ENCODE peak calls at places on chromosomes 5 and 9, in five cellular contexts. One of them, this sample, is unnamed.

GRCh38 chr9:89364664-89365531 is 46.6 kb downstream of the SECISBP2 start:
- DNase-seq in stomach: peak
- DNase-seq in cardiac muscle cell: no peak
- DNase-seq in K562: no peak
- DNase-seq in psoas muscle: no peak
- DNase-seq in this sample: peak

GRCh38 chr5:31944683-31945445 is 229.3 kb downstream of the GOLPH3 start:
- DNase-seq in stomach: peak
- DNase-seq in cardiac muscle cell: no peak
- DNase-seq in K562: no peak
- DNase-seq in psoas muscle: no peak
- DNase-seq in this sample: peak

GRCh38 chr9:70435948-70436347 is 21.5 kb upstream of the KLF9 start:
- DNase-seq in stomach: no peak
- DNase-seq in cardiac muscle cell: no peak
- DNase-seq in K562: no peak
- DNase-seq in psoas muscle: no peak
- DNase-seq in this sample: no peak

GRCh38 chr5:9621379-9621903 is 8.7 kb downstream of the TAS2R1 start:
- DNase-seq in stomach: no peak
- DNase-seq in cardiac muscle cell: peak
- DNase-seq in K562: no peak
- DNase-seq in psoas muscle: no peak
- DNase-seq in this sample: no peak

GRCh38 chr5:159096555-159097460 is 2.9 kb downstream of the EBF1 start:
- DNase-seq in stomach: no peak
- DNase-seq in cardiac muscle cell: no peak
- DNase-seq in K562: no peak
- DNase-seq in psoas muscle: no peak
- DNase-seq in this sample: no peak

GRCh38 chr9:122368642-122369041 is 2.2 kb upstream of the PTGS1 start:
- DNase-seq in stomach: no peak
- DNase-seq in cardiac muscle cell: no peak
- DNase-seq in K562: no peak
- DNase-seq in psoas muscle: no peak
- DNase-seq in this sample: no peak

GRCh38 chr9:97176206-97176605 is 131.3 kb upstream of the CCDC180 start:
- DNase-seq in stomach: no peak
- DNase-seq in cardiac muscle cell: peak
- DNase-seq in K562: peak
- DNase-seq in psoas muscle: no peak
- DNase-seq in this sample: peak

GRCh38 chr5:68669864-68670263 is 423.9 kb upstream of the SLC30A5 start:
- DNase-seq in stomach: no peak
- DNase-seq in cardiac muscle cell: no peak
- DNase-seq in K562: no peak
- DNase-seq in psoas muscle: no peak
- DNase-seq in this sample: no peak

GRCh38 chr9:135060461-135061116 is 26.9 kb upstream of the OLFM1 start:
- DNase-seq in stomach: no peak
- DNase-seq in cardiac muscle cell: no peak
- DNase-seq in K562: no peak
- DNase-seq in psoas muscle: no peak
- DNase-seq in this sample: no peak

GRCh38 chr9:137969008-137969407 is 91.4 kb downstream of the CACNA1B start:
- DNase-seq in stomach: peak
- DNase-seq in cardiac muscle cell: no peak
- DNase-seq in K562: no peak
- DNase-seq in psoas muscle: no peak
- DNase-seq in this sample: no peak

GRCh38 chr9:109463924-109464625 is 34.0 kb downstream of the PTPN3 start:
- DNase-seq in stomach: no peak
- DNase-seq in cardiac muscle cell: no peak
- DNase-seq in K562: no peak
- DNase-seq in psoas muscle: no peak
- DNase-seq in this sample: no peak

GRCh38 chr9:122261469-122261881 is 3.2 kb downstream of the RBM18 start:
- DNase-seq in stomach: peak
- DNase-seq in cardiac muscle cell: no peak
- DNase-seq in K562: peak
- DNase-seq in psoas muscle: peak
- DNase-seq in this sample: no peak

GRCh38 chr9:96626912-96627311 is 7.3 kb upstream of the CDC14B start:
- DNase-seq in stomach: no peak
- DNase-seq in cardiac muscle cell: no peak
- DNase-seq in K562: no peak
- DNase-seq in psoas muscle: no peak
- DNase-seq in this sample: no peak

GRCh38 chr5:43602818-43603534 is at the start of gene NNT:
- DNase-seq in stomach: peak
- DNase-seq in cardiac muscle cell: peak
- DNase-seq in K562: peak
- DNase-seq in psoas muscle: peak
- DNase-seq in this sample: peak

GRCh38 chr9:35711501-35712428 is 20.2 kb downstream of the TLN1 start:
- DNase-seq in stomach: no peak
- DNase-seq in cardiac muscle cell: no peak
- DNase-seq in K562: no peak
- DNase-seq in psoas muscle: no peak
- DNase-seq in this sample: no peak

GRCh38 chr9:76905984-76906861 is at the start of gene PRUNE2:
- DNase-seq in stomach: peak
- DNase-seq in cardiac muscle cell: peak
- DNase-seq in K562: peak
- DNase-seq in psoas muscle: peak
- DNase-seq in this sample: peak

GRCh38 chr5:3517331-3517730 is 78.3 kb upstream of the IRX1 start:
- DNase-seq in stomach: no peak
- DNase-seq in cardiac muscle cell: no peak
- DNase-seq in K562: no peak
- DNase-seq in psoas muscle: no peak
- DNase-seq in this sample: no peak

GRCh38 chr9:75148551-75148950 is 60.2 kb downstream of the OSTF1 start:
- DNase-seq in stomach: no peak
- DNase-seq in cardiac muscle cell: peak
- DNase-seq in K562: no peak
- DNase-seq in psoas muscle: no peak
- DNase-seq in this sample: no peak

GRCh38 chr5:174522641-174523260 is 201.6 kb upstream of the MSX2 start:
- DNase-seq in stomach: no peak
- DNase-seq in cardiac muscle cell: no peak
- DNase-seq in K562: no peak
- DNase-seq in psoas muscle: no peak
- DNase-seq in this sample: no peak

GRCh38 chr5:180172447-180173197 is 36.4 kb downstream of the RASGEF1C start:
- DNase-seq in stomach: no peak
- DNase-seq in cardiac muscle cell: peak
- DNase-seq in K562: no peak
- DNase-seq in psoas muscle: no peak
- DNase-seq in this sample: no peak

GRCh38 chr9:6566409-6567139 is 79.0 kb downstream of the GLDC start:
- DNase-seq in stomach: no peak
- DNase-seq in cardiac muscle cell: no peak
- DNase-seq in K562: peak
- DNase-seq in psoas muscle: no peak
- DNase-seq in this sample: no peak

GRCh38 chr9:38318755-38319495 is 73.6 kb upstream of the ALDH1B1 start:
- DNase-seq in stomach: no peak
- DNase-seq in cardiac muscle cell: peak
- DNase-seq in K562: no peak
- DNase-seq in psoas muscle: no peak
- DNase-seq in this sample: no peak

GRCh38 chr5:53397845-53398244 is 82.6 kb upstream of the FST start:
- DNase-seq in stomach: no peak
- DNase-seq in cardiac muscle cell: no peak
- DNase-seq in K562: no peak
- DNase-seq in psoas muscle: peak
- DNase-seq in this sample: no peak

GRCh38 chr5:23484094-23484493 is 23.3 kb upstream of the PRDM9 start:
- DNase-seq in stomach: no peak
- DNase-seq in cardiac muscle cell: no peak
- DNase-seq in K562: no peak
- DNase-seq in psoas muscle: no peak
- DNase-seq in this sample: no peak

GRCh38 chr5:72156921-72157320 is 49.6 kb downstream of the MAP1B start:
- DNase-seq in stomach: no peak
- DNase-seq in cardiac muscle cell: no peak
- DNase-seq in K562: no peak
- DNase-seq in psoas muscle: no peak
- DNase-seq in this sample: no peak

GRCh38 chr9:82558855-82559615 is 503.9 kb downstream of the RASEF start:
- DNase-seq in stomach: no peak
- DNase-seq in cardiac muscle cell: no peak
- DNase-seq in K562: no peak
- DNase-seq in psoas muscle: no peak
- DNase-seq in this sample: peak
- H3K27ac ChIP-seq in stomach: peak
- H3K27ac ChIP-seq in cardiac muscle cell: no peak
- H3K27ac ChIP-seq in K562: no peak
- H3K27ac ChIP-seq in psoas muscle: no peak
- H3K27ac ChIP-seq in this sample: peak

DNA sequence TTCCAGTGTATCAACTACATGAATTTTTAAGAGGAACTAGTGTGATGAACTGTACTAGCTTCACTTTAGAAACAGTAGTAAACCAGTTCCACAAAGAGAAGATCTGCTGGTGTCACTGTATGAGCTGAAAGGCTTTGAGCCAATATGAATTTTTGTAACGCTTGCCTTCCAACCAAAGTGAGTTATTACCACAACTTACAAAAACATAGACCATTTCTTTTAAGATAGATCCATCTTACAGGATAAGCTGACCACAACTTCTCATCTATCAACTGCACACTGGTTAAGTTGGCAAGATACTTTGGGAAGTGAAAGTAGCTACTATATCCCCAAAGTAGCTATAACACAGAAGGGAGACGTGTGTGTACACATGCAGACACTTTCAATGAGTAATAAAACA is 849.6 kb upstream of the DMAC1 start:
- DNase-seq in stomach: no peak
- DNase-seq in cardiac muscle cell: no peak
- DNase-seq in K562: no peak
- DNase-seq in psoas muscle: no peak
- DNase-seq in this sample: no peak
- H3K4me3 ChIP-seq in stomach: no peak
- H3K4me3 ChIP-seq in cardiac muscle cell: no peak
- H3K4me3 ChIP-seq in K562: no peak
- H3K4me3 ChIP-seq in psoas muscle: no peak
- H3K4me3 ChIP-seq in this sample: no peak

GRCh38 chr5:27124590-27124989 is 86.2 kb upstream of the CDH9 start:
- DNase-seq in stomach: no peak
- DNase-seq in cardiac muscle cell: peak
- DNase-seq in K562: peak
- DNase-seq in psoas muscle: no peak
- DNase-seq in this sample: peak
- TF ChIP-seq CTCF in stomach: no peak
- TF ChIP-seq CTCF in cardiac muscle cell: peak
- TF ChIP-seq CTCF in K562: peak
- TF ChIP-seq CTCF in psoas muscle: no peak
- TF ChIP-seq CTCF in this sample: peak

GRCh38 chr5:170494036-170494435 is 9.8 kb upstream of the KCNIP1 start:
- DNase-seq in stomach: no peak
- DNase-seq in cardiac muscle cell: no peak
- DNase-seq in K562: no peak
- DNase-seq in psoas muscle: no peak
- DNase-seq in this sample: no peak

GRCh38 chr5:170497311-170498038 is 6.3 kb upstream of the KCNIP1 start:
- DNase-seq in stomach: no peak
- DNase-seq in cardiac muscle cell: no peak
- DNase-seq in K562: no peak
- DNase-seq in psoas muscle: no peak
- DNase-seq in this sample: no peak

GRCh38 chr5:170493028-170493820 is 10.6 kb upstream of the KCNIP1 start:
- DNase-seq in stomach: no peak
- DNase-seq in cardiac muscle cell: no peak
- DNase-seq in K562: no peak
- DNase-seq in psoas muscle: no peak
- DNase-seq in this sample: no peak

GRCh38 chr5:170496629-170497028 is 7.2 kb upstream of the KCNIP1 start:
- DNase-seq in stomach: no peak
- DNase-seq in cardiac muscle cell: no peak
- DNase-seq in K562: no peak
- DNase-seq in psoas muscle: no peak
- DNase-seq in this sample: no peak

GRCh38 chr5:170495796-170496195 is 8.0 kb upstream of the KCNIP1 start:
- DNase-seq in stomach: no peak
- DNase-seq in cardiac muscle cell: no peak
- DNase-seq in K562: no peak
- DNase-seq in psoas muscle: no peak
- DNase-seq in this sample: no peak
- H3K27ac ChIP-seq in stomach: no peak
- H3K27ac ChIP-seq in cardiac muscle cell: no peak
- H3K27ac ChIP-seq in K562: no peak
- H3K27ac ChIP-seq in psoas muscle: no peak
- H3K27ac ChIP-seq in this sample: no peak

DNA sequence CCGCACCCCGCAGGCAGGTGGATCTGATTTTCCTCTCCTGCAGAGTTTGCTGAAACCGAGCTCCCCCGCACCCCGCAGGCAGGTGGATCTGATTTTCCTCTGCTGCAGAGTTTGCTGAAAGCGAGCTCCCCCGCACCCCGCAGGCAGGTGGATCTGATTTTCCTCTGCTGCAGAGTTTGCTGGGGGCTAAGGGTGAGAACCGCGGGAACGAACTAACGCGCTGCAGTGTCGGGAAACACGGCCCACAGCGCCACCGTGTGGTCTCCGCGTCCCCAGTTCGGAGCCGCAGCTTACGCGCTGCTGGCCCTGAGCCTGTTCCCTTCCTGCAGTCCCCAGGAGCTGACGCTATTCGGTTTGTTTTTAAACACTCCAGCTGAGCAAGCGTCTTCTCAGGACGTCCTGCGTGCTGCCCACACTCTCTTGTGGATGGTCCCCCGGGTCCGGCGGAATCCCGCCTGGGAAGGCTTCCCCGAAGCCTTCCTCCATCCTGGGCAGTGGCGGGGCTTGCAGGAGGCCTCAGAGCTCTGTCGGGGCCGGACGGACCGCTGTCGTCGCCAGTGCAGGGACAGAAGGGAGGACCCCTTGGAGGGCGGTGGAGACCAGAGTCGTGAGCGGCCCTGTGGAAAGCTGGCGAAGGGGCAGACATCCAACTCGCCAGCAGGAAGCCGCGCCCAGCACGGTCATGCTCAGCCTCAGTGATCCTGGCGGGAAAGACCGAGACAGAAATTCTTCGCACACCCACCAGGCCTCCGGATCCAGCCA is 121.2 kb upstream of the LPCAT1 start:
- DNase-seq in stomach: peak
- DNase-seq in cardiac muscle cell: peak
- DNase-seq in K562: peak
- DNase-seq in psoas muscle: peak
- DNase-seq in this sample: peak
- H3K4me3 ChIP-seq in stomach: peak
- H3K4me3 ChIP-seq in cardiac muscle cell: no peak
- H3K4me3 ChIP-seq in K562: no peak
- H3K4me3 ChIP-seq in psoas muscle: peak
- H3K4me3 ChIP-seq in this sample: peak

DNA sequence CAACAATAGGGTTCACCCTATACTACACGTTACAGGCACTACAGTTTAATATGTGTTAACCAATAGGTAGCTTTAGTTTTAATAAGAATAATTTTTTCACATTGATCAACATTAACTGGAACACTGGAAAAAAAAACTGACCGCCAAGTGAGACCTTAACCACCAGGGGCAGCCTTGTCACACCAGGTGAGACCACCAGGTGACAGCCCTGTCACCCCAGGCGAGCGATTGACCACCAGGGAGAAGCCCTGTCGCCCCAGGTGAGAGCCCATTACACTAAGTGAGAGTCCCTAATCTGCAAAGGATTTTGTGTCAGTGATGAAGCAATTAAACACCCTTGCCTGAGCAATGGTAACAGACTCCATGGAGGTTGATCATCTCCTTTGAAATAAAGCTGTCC is 75.4 kb upstream of the SYK start:
- DNase-seq in stomach: no peak
- DNase-seq in cardiac muscle cell: peak
- DNase-seq in K562: peak
- DNase-seq in psoas muscle: no peak
- DNase-seq in this sample: peak
- TF ChIP-seq CTCF in stomach: no peak
- TF ChIP-seq CTCF in cardiac muscle cell: no peak
- TF ChIP-seq CTCF in K562: peak
- TF ChIP-seq CTCF in psoas muscle: no peak
- TF ChIP-seq CTCF in this sample: peak